ENCODE peak calls at places on chromosomes 7 and 10, in nine cellular contexts. E, Y, P, H, O, R, T, G and J are unnamed samples.

GRCh38 chr10:103960103-103960502 is 6.8 kb upstream of the SLK start:
- DNase-seq in H (peak), O (no peak), E (no peak), P (no peak), Y (no peak), R (no peak), T (no peak), G (no peak), J (no peak)

GRCh38 chr7:4733936-4734528 is 41.4 kb upstream of the AP5Z1 start:
- DNase-seq in T (no peak), P (no peak), H (no peak), R (no peak), Y (peak), G (no peak), E (no peak), O (no peak), J (no peak)

GRCh38 chr7:35988105-35988504 is 164.9 kb upstream of the EEPD1 start:
- DNase-seq in O (no peak), T (no peak), R (no peak), G (no peak), E (no peak), H (no peak), P (no peak), Y (no peak), J (peak)

GRCh38 chr10:131856441-131857094 is 44.2 kb upstream of the PPP2R2D start:
- DNase-seq in R (peak), T (no peak), H (no peak), Y (no peak), O (peak), G (no peak), E (no peak), P (no peak), J (no peak)

GRCh38 chr7:55469721-55470120 is 102.6 kb downstream of the VOPP1 start:
- DNase-seq in H (no peak), O (no peak), E (no peak), P (no peak), T (no peak), R (no peak), G (no peak), Y (no peak), J (no peak)

GRCh38 chr7:83987764-83988163 is 206.8 kb downstream of the SEMA3A start:
- DNase-seq in Y (no peak), T (no peak), O (no peak), P (no peak), H (no peak), G (no peak), R (no peak), E (no peak), J (no peak)

GRCh38 chr7:140674899-140675701 is 2.4 kb downstream of the ADCK2 start:
- DNase-seq in G (peak), P (no peak), R (peak), O (peak), E (no peak), Y (peak), H (peak), T (peak), J (peak)

GRCh38 chr7:110839866-110840265 is 251.1 kb upstream of the LRRN3 start:
- DNase-seq in O (no peak), R (peak), T (no peak), E (no peak), H (peak), G (peak), Y (peak), P (no peak), J (peak)

GRCh38 chr7:137091396-137091795 is 222.9 kb downstream of the CHRM2 start:
- DNase-seq in G (no peak), E (no peak), R (peak), H (peak), P (no peak), Y (peak), T (no peak), O (no peak), J (no peak)

GRCh38 chr7:157278167-157278790 is 58.5 kb upstream of the DNAJB6 start:
- DNase-seq in P (no peak), R (no peak), Y (no peak), G (no peak), O (no peak), T (no peak), H (no peak), E (no peak), J (no peak)

GRCh38 chr7:90455163-90456030 is 14.0 kb upstream of the PTTG1IP2 start:
- DNase-seq in P (peak), O (no peak), T (no peak), E (no peak), Y (peak), R (no peak), G (peak), H (peak), J (no peak)

GRCh38 chr7:136869991-136870798 is 1.7 kb downstream of the CHRM2 start:
- DNase-seq in P (no peak), G (peak), O (no peak), R (peak), H (no peak), Y (peak), T (no peak), E (no peak), J (no peak)

GRCh38 chr10:119786117-119786769 is 60.4 kb downstream of the INPP5F start:
- DNase-seq in P (no peak), Y (peak), O (no peak), G (peak), H (no peak), T (no peak), R (no peak), E (no peak), J (no peak)

GRCh38 chr10:30459283-30459682 is 25.3 kb downstream of the MAP3K8 start:
- DNase-seq in Y (peak), E (no peak), R (no peak), P (no peak), G (no peak), H (no peak), T (peak), O (peak), J (peak)

GRCh38 chr7:33837356-33837851 is 67.9 kb upstream of the BMPER start:
- DNase-seq in P (no peak), R (no peak), E (no peak), O (no peak), T (no peak), H (no peak), Y (no peak), G (no peak), J (no peak)

GRCh38 chr7:158821173-158822021 is 7.9 kb downstream of the ESYT2 start:
- DNase-seq in Y (peak), P (no peak), T (no peak), E (no peak), G (peak), R (no peak), H (peak), O (no peak), J (no peak)

GRCh38 chr7:151459726-151460473 is 20.0 kb upstream of the CRYGN start:
- DNase-seq in Y (peak), H (peak), R (peak), O (peak), E (peak), T (peak), G (peak), P (peak), J (peak)
- H3K4me3 ChIP-seq in Y (peak), H (peak), R (peak), O (peak), E (peak), T (peak), G (peak), P (no peak), J (no peak)

GRCh38 chr10:61981460-61981859 is 80.0 kb downstream of the ARID5B start:
- DNase-seq in H (no peak), O (no peak), P (no peak), E (no peak), G (no peak), R (no peak), Y (no peak), T (no peak), J (no peak)
- TF ChIP-seq CTCF in H (no peak), O (no peak), P (no peak), E (no peak), G (no peak), R (no peak), Y (no peak), T (no peak), J (no peak)

GRCh38 chr7:135406908-135407307 is 103.0 kb downstream of the CNOT4 start:
- DNase-seq in R (no peak), P (no peak), G (peak), E (no peak), O (no peak), Y (no peak), T (no peak), H (peak), J (no peak)
- H3K4me3 ChIP-seq in R (no peak), P (no peak), G (no peak), E (no peak), O (no peak), Y (no peak), T (no peak), H (no peak), J (no peak)

DNA sequence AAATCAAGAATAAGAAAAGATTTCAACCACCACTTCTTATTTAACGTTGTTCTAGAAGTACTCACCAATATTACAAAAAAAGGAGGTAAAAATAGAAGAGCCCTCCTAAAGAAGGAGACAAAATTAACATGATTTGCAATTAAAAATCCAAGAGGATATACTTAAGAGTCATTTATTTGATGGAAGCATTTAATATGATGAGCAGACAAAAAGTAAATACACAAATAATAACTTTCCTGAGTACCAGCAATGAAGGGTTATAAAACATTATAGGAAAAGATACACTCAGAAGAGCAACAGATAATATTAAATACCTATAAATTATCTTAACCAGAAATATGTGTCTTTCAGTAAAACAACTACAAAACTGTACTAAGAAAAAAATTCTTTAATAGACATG is 106.9 kb upstream of the STK17A start:
- DNase-seq in T (no peak), G (no peak), R (no peak), H (no peak), E (no peak), P (no peak), O (no peak), Y (no peak), J (no peak)
- TF ChIP-seq CTCF in T (no peak), G (no peak), R (no peak), H (no peak), E (no peak), P (no peak), O (no peak), Y (no peak), J (no peak)

DNA sequence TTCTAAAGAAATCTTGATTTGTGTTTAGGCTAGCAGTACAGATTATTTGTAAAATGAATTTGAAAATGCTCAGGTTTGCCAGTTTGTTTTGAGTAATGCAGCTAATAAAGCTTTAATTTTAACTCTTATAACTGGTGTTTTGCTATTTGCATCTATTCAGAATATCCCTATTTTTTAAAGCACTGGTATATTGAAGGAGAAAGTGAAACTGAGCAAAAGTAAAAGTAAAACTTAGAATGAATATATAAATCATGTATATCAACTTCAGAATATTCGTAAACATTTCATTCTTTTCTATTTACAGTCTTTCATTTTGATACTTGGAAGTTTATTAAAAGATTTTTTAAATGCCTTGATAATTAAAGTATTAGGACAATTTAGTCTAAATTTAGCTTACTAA is 26.2 kb downstream of the TASOR2 start:
- DNase-seq in O (no peak), Y (no peak), T (no peak), H (no peak), G (no peak), P (no peak), R (no peak), E (no peak), J (no peak)
- H3K4me3 ChIP-seq in O (peak), Y (no peak), T (no peak), H (no peak), G (no peak), P (no peak), R (no peak), E (no peak), J (no peak)

GRCh38 chr10:86178401-86179142 is 188.0 kb downstream of the GRID1 start:
- DNase-seq in G (no peak), H (no peak), P (no peak), E (no peak), R (peak), O (no peak), Y (no peak), T (no peak), J (peak)
- TF ChIP-seq CTCF in G (peak), H (peak), P (peak), E (peak), R (peak), O (no peak), Y (peak), T (no peak), J (no peak)